ENCODE peak calls at places on chromosomes 1 and 21, in four cellular contexts. D is GM12865, T is lower lobe of right lung, Q is endodermal cell. F is an unnamed sample.

GRCh38 chr1:89980605-89981004 is 14.3 kb upstream of the ZNF326 start:
- DNase-seq in D (no peak), T (no peak), Q (no peak), F (no peak)

GRCh38 chr1:156663178-156663577 is 14.0 kb downstream of the NES start:
- DNase-seq in D (peak; percentile 18), T (no peak), Q (peak; percentile 77), F (no peak)

GRCh38 chr1:184118051-184118450 is 66.5 kb downstream of the TSEN15 start:
- DNase-seq in D (no peak), T (no peak), Q (no peak), F (no peak)

GRCh38 chr21:33266784-33267135 is 593 bp downstream of the IL10RB start:
- DNase-seq in D (peak; percentile 77), T (no peak), Q (no peak), F (peak; percentile 53)

GRCh38 chr1:202143011-202143767 is 1.3 kb downstream of the ARL8A start:
- DNase-seq in D (peak; percentile 36), T (peak; percentile 69), Q (peak; percentile 50), F (peak; percentile 59)

GRCh38 chr1:108502624-108503023 is 52.5 kb downstream of the NBPF6 start:
- DNase-seq in D (no peak), T (no peak), Q (no peak), F (no peak)

GRCh38 chr21:25329227-25329626 is 278.1 kb downstream of the MRPL39 start:
- DNase-seq in D (no peak), T (no peak), Q (no peak), F (no peak)

GRCh38 chr1:116334015-116334547 is 39.0 kb upstream of the ATP1A1 start:
- DNase-seq in D (no peak), T (peak; percentile 56), Q (no peak), F (no peak)

GRCh38 chr1:229578168-229579100 is 19.9 kb upstream of the ABCB10 start:
- DNase-seq in D (no peak), T (no peak), Q (no peak), F (no peak)
- TF ChIP-seq CTCF in D (no peak), T (no peak), Q (no peak), F (peak; percentile 12)

GRCh38 chr1:46099215-46099614 is 33.2 kb downstream of the PIK3R3 start:
- DNase-seq in D (no peak), T (no peak), Q (no peak), F (no peak)
- TF ChIP-seq CTCF in D (no peak), T (no peak), Q (no peak), F (no peak)

DNA sequence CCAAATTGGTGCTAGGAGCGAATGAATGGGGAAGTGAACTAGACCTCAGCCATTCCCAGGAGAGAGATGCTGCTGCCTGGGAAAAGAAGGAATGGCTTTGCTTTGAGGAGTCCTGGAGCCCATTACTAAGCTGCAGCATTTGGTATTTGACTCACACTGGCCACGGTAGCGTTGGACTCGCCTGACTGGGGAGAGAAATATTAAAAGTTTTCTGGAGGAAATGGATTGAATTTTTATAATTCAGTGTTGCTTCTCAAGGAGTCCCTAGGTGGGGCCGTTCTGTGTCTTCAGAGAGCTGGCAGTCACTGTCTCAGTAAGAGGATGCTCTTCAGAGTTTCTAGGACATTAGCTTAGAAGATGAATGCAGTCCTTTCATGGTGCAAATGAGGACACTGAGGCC is 40.2 kb downstream of the PIK3CD start:
- DNase-seq in D (no peak), T (no peak), Q (no peak), F (no peak)
- TF ChIP-seq CTCF in D (no peak), T (no peak), Q (peak; percentile 29), F (no peak)

DNA sequence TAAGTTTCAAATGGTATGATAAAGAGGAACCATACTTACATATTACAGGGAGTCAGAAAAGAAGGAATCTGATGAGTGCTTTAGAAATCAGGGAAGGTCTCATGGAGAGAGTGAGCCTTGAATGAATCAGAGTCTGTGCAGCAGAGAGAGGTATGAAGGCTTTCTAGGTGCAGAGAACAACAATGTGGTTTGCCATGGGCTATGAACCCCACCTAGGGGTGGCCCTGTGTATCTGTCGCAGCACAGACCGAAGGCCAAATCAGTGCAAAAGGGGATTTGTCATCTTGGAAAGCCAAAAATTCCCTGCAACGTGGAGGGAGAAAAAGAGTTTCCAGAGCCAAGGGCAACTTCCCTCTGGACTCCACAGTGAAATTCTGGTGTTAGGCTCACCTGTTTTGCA is 3.5 kb downstream of the PAPPA2 start:
- DNase-seq in D (peak; percentile 22), T (no peak), Q (peak; percentile 78), F (peak; percentile 5)
- TF ChIP-seq CTCF in D (peak; percentile 42), T (no peak), Q (peak; percentile 87), F (peak; percentile 40)

DNA sequence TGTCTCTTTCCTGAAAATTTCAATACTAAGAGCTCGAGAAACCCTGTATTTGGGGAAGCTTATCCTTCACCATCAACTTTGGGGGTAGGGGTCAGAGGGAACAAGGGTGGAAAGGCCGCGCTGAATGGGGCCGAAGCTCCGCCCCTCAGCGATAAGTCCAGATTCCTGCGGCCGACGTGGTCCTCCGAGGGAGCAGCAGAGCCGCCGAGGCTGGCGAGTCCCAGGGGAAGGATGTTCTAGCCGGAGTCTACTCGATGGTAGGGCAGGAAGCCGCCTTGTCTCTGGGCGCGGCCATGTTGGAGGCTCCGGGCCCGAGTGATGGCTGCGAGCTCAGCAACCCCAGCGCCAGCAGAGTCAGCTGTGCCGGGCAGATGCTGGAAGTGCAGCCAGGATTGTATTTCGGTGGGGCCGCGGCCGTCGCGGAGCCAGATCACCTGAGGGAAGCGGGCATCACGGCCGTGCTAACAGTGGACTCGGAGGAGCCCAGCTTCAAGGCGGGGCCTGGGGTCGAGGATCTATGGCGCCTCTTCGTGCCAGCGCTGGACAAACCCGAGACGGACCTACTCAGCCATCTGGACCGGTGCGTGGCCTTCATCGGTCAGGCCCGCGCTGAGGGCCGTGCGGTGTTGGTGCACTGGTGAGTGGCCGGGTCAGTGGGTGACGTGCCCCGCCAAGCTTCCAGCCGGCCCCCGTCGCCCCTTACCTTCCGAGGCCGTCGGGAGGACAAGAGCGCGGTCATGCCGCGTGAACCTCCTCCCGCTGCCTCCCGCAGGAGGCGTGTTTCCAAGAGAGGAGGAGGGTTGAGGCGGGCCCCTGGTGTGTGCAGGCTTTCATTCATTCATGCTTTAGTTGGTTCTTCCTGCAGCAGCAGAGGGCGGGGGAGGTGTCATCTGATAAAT is at the start of gene DUSP12:
- DNase-seq in D (peak; percentile 98), T (peak; percentile 95), Q (peak; percentile 97), F (peak; percentile 82)
- TF ChIP-seq CTCF in D (no peak), T (peak; percentile 21), Q (peak; percentile 22), F (peak; percentile 56)

GRCh38 chr1:192488058-192488457 is 87.5 kb upstream of the RGS1 start:
- DNase-seq in D (no peak), T (no peak), Q (no peak), F (no peak)
- TF ChIP-seq CTCF in D (no peak), T (peak; percentile 14), Q (peak; percentile 79), F (no peak)

F was measured in GM13977.